ENCODE peak calls at places on chromosomes 13 and 19, in nine cellular contexts. T is amygdala, K is AG04450, S is T-helper 9 cell, Y is GM23338, F is frontal cortex, E is HS-5, C is prostate gland, A is mammary epithelial cell. N is an unnamed sample.

GRCh38 chr13:48403929-48404328 is 9.0 kb downstream of the LPAR6 start:
- DNase-seq in F (no peak), Y (no peak), A (no peak), T (no peak), S (no peak), E (no peak), C (no peak), K (no peak), N (no peak)

GRCh38 chr19:12603714-12604113 is 6.9 kb downstream of the ZNF490 start:
- DNase-seq in C (no peak), T (no peak), E (no peak), K (no peak), A (no peak), Y (no peak), S (peak), F (no peak), N (no peak)

GRCh38 chr13:49292742-49293498 is 45.2 kb downstream of the CDADC1 start:
- DNase-seq in E (no peak), S (no peak), Y (no peak), F (no peak), C (no peak), T (peak), A (no peak), K (peak), N (no peak)

GRCh38 chr13:23718916-23719470 is 148.8 kb downstream of the TNFRSF19 start:
- DNase-seq in C (no peak), E (no peak), F (no peak), K (no peak), T (no peak), A (no peak), S (no peak), Y (no peak), N (no peak)

GRCh38 chr19:8333771-8334457 is 9.1 kb downstream of the KANK3 start:
- DNase-seq in E (no peak), K (no peak), S (no peak), F (no peak), T (no peak), A (no peak), C (no peak), Y (peak), N (no peak)

GRCh38 chr19:7924651-7925170 is 1.2 kb downstream of the CTXN1 start:
- DNase-seq in E (no peak), K (no peak), C (no peak), Y (peak), S (no peak), A (no peak), T (no peak), F (no peak), N (no peak)

GRCh38 chr13:28355822-28356371 is 139.0 kb downstream of the FLT1 start:
- DNase-seq in A (no peak), C (no peak), F (no peak), K (no peak), T (no peak), S (no peak), Y (no peak), E (no peak), N (no peak)

GRCh38 chr13:113397606-113398425 is 33.9 kb upstream of the GRTP1 start:
- DNase-seq in A (no peak), C (no peak), K (no peak), Y (no peak), S (no peak), E (no peak), T (no peak), F (no peak), N (no peak)

GRCh38 chr19:51799998-51800848 is 5.3 kb downstream of the FPR3 start:
- DNase-seq in A (no peak), S (no peak), Y (no peak), K (no peak), E (no peak), T (no peak), C (no peak), F (no peak), N (no peak)